ENCODE peak calls at places on chromosomes 1 and 21, in eight cellular contexts. One of them, this sample, is unnamed.

GRCh38 chr1:167750641-167751040 is 28.9 kb downstream of the MPZL1 start:
- DNase-seq in brain microvascular endothelial cell: no peak
- DNase-seq in astrocyte: no peak
- DNase-seq in colonic mucosa: no peak
- DNase-seq in thoracic aorta: no peak
- DNase-seq in A549: no peak
- DNase-seq in HL-60: no peak
- DNase-seq in lower lobe of right lung: no peak
- DNase-seq in this sample: no peak

GRCh38 chr1:28822779-28823178 is 10.8 kb downstream of the OPRD1 start:
- DNase-seq in astrocyte: no peak
- DNase-seq in colonic mucosa: no peak
- DNase-seq in HL-60: no peak
- DNase-seq in thoracic aorta: no peak
- DNase-seq in A549: no peak
- DNase-seq in brain microvascular endothelial cell: no peak
- DNase-seq in lower lobe of right lung: no peak
- DNase-seq in this sample: no peak

GRCh38 chr1:2072109-2072806 is 22.0 kb downstream of the PRKCZ start:
- DNase-seq in HL-60: no peak
- DNase-seq in A549: no peak
- DNase-seq in astrocyte: no peak
- DNase-seq in brain microvascular endothelial cell: no peak
- DNase-seq in colonic mucosa: peak; percentile 81
- DNase-seq in thoracic aorta: no peak
- DNase-seq in lower lobe of right lung: no peak
- DNase-seq in this sample: no peak

GRCh38 chr1:208510192-208510952 is 266.2 kb upstream of the PLXNA2 start:
- DNase-seq in thoracic aorta: no peak
- DNase-seq in colonic mucosa: no peak
- DNase-seq in HL-60: no peak
- DNase-seq in A549: no peak
- DNase-seq in astrocyte: peak; percentile 42
- DNase-seq in lower lobe of right lung: no peak
- DNase-seq in brain microvascular endothelial cell: peak; percentile 14
- DNase-seq in this sample: peak; percentile 63

GRCh38 chr1:153968000-153968363 is 280 bp downstream of the CREB3L4 start:
- DNase-seq in brain microvascular endothelial cell: no peak
- DNase-seq in A549: no peak
- DNase-seq in astrocyte: no peak
- DNase-seq in lower lobe of right lung: peak; percentile 79
- DNase-seq in HL-60: no peak
- DNase-seq in thoracic aorta: no peak
- DNase-seq in colonic mucosa: peak; percentile 86
- DNase-seq in this sample: no peak

GRCh38 chr1:203216274-203217138 is 13.0 kb downstream of the CHIT1 start:
- DNase-seq in colonic mucosa: peak; percentile 68
- DNase-seq in astrocyte: peak; percentile 20
- DNase-seq in thoracic aorta: no peak
- DNase-seq in brain microvascular endothelial cell: peak; percentile 45
- DNase-seq in lower lobe of right lung: no peak
- DNase-seq in A549: peak; percentile 60
- DNase-seq in HL-60: peak; percentile 72
- DNase-seq in this sample: peak; percentile 77

GRCh38 chr1:184051485-184052193 is at the start of gene TSEN15:
- DNase-seq in thoracic aorta: no peak
- DNase-seq in brain microvascular endothelial cell: peak; percentile 63
- DNase-seq in A549: peak; percentile 73
- DNase-seq in lower lobe of right lung: peak; percentile 88
- DNase-seq in HL-60: peak; percentile 86
- DNase-seq in astrocyte: peak; percentile 68
- DNase-seq in colonic mucosa: peak; percentile 80
- DNase-seq in this sample: peak; percentile 81

GRCh38 chr1:18440385-18441226 is 40.1 kb upstream of the KLHDC7A start:
- DNase-seq in brain microvascular endothelial cell: no peak
- DNase-seq in thoracic aorta: no peak
- DNase-seq in A549: no peak
- DNase-seq in astrocyte: no peak
- DNase-seq in HL-60: no peak
- DNase-seq in lower lobe of right lung: no peak
- DNase-seq in colonic mucosa: peak; percentile 19
- DNase-seq in this sample: peak; percentile 3

GRCh38 chr1:43853161-43853921 is 80.3 kb upstream of the ARTN start:
- DNase-seq in astrocyte: peak; percentile 85
- DNase-seq in A549: no peak
- DNase-seq in lower lobe of right lung: peak; percentile 83
- DNase-seq in thoracic aorta: no peak
- DNase-seq in HL-60: peak; percentile 97
- DNase-seq in colonic mucosa: peak; percentile 86
- DNase-seq in brain microvascular endothelial cell: no peak
- DNase-seq in this sample: no peak

GRCh38 chr1:167620002-167620401 is 10.0 kb upstream of the RCSD1 start:
- DNase-seq in HL-60: no peak
- DNase-seq in brain microvascular endothelial cell: no peak
- DNase-seq in A549: no peak
- DNase-seq in lower lobe of right lung: no peak
- DNase-seq in thoracic aorta: no peak
- DNase-seq in colonic mucosa: no peak
- DNase-seq in astrocyte: no peak
- DNase-seq in this sample: no peak

GRCh38 chr1:235004840-235005391 is 123.7 kb downstream of the TOMM20 start:
- DNase-seq in lower lobe of right lung: no peak
- DNase-seq in A549: no peak
- DNase-seq in brain microvascular endothelial cell: no peak
- DNase-seq in thoracic aorta: no peak
- DNase-seq in colonic mucosa: no peak
- DNase-seq in HL-60: no peak
- DNase-seq in astrocyte: no peak
- DNase-seq in this sample: no peak

GRCh38 chr1:214840366-214840765 is 237.4 kb downstream of the CENPF start:
- DNase-seq in A549: no peak
- DNase-seq in astrocyte: peak; percentile 80
- DNase-seq in thoracic aorta: no peak
- DNase-seq in colonic mucosa: no peak
- DNase-seq in HL-60: no peak
- DNase-seq in brain microvascular endothelial cell: no peak
- DNase-seq in lower lobe of right lung: no peak
- DNase-seq in this sample: no peak

GRCh38 chr1:219757890-219758289 is 145.0 kb upstream of the ZC3H11B start:
- DNase-seq in brain microvascular endothelial cell: peak; percentile 28
- DNase-seq in lower lobe of right lung: no peak
- DNase-seq in colonic mucosa: no peak
- DNase-seq in thoracic aorta: no peak
- DNase-seq in astrocyte: peak; percentile 12
- DNase-seq in A549: no peak
- DNase-seq in HL-60: no peak
- DNase-seq in this sample: peak; percentile 23

GRCh38 chr1:203130358-203130992 is 2.9 kb downstream of the ADORA1 start:
- DNase-seq in astrocyte: no peak
- DNase-seq in colonic mucosa: no peak
- DNase-seq in brain microvascular endothelial cell: no peak
- DNase-seq in HL-60: no peak
- DNase-seq in lower lobe of right lung: no peak
- DNase-seq in thoracic aorta: no peak
- DNase-seq in A549: no peak
- DNase-seq in this sample: no peak

GRCh38 chr21:29182674-29183073 is 52.2 kb downstream of the MAP3K7CL start:
- DNase-seq in brain microvascular endothelial cell: peak; percentile 64
- DNase-seq in lower lobe of right lung: no peak
- DNase-seq in astrocyte: no peak
- DNase-seq in thoracic aorta: no peak
- DNase-seq in HL-60: no peak
- DNase-seq in colonic mucosa: no peak
- DNase-seq in A549: no peak
- DNase-seq in this sample: no peak

GRCh38 chr1:246837418-246838117 is 94.2 kb downstream of the AHCTF1 start:
- DNase-seq in A549: no peak
- DNase-seq in lower lobe of right lung: no peak
- DNase-seq in thoracic aorta: no peak
- DNase-seq in colonic mucosa: no peak
- DNase-seq in brain microvascular endothelial cell: peak; percentile 8
- DNase-seq in astrocyte: no peak
- DNase-seq in HL-60: no peak
- DNase-seq in this sample: peak; percentile 20

GRCh38 chr1:78086697-78087096 is 40.9 kb downstream of the GIPC2 start:
- DNase-seq in A549: no peak
- DNase-seq in HL-60: no peak
- DNase-seq in lower lobe of right lung: no peak
- DNase-seq in colonic mucosa: no peak
- DNase-seq in astrocyte: no peak
- DNase-seq in thoracic aorta: no peak
- DNase-seq in brain microvascular endothelial cell: no peak
- DNase-seq in this sample: no peak

DNA sequence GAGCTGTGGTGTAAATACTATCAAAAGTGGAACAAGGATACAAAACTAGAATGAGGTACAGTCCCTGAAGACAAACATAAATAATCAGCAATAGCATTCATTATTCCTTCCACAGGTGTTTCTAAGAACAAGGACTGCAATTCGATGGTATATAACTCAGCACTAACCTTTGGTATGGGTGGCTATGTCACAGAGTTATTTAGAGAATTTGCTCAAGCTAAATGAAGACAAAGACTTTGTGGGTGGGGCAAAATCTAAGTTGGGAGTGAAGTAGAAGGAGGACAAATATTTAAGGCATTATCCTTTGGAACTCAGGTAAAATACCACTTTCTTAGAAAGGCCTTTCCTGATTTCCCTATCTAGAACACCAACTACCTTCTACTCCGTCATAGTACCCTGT is 51.5 kb upstream of the CNN3 start:
- DNase-seq in colonic mucosa: no peak
- DNase-seq in brain microvascular endothelial cell: no peak
- DNase-seq in A549: no peak
- DNase-seq in astrocyte: no peak
- DNase-seq in lower lobe of right lung: no peak
- DNase-seq in thoracic aorta: no peak
- DNase-seq in HL-60: no peak
- DNase-seq in this sample: no peak
- H3K27ac ChIP-seq in colonic mucosa: no peak overlapping the region
- H3K27ac ChIP-seq in brain microvascular endothelial cell: no peak overlapping the region
- H3K27ac ChIP-seq in A549: no peak overlapping the region
- H3K27ac ChIP-seq in astrocyte: no peak overlapping the region
- H3K27ac ChIP-seq in lower lobe of right lung: no peak overlapping the region
- H3K27ac ChIP-seq in thoracic aorta: no peak overlapping the region
- H3K27ac ChIP-seq in HL-60: no peak overlapping the region
- H3K27ac ChIP-seq in this sample: no peak overlapping the region

GRCh38 chr1:8780405-8780804 is 37.0 kb downstream of the RERE start:
- DNase-seq in thoracic aorta: no peak
- DNase-seq in lower lobe of right lung: no peak
- DNase-seq in astrocyte: no peak
- DNase-seq in HL-60: no peak
- DNase-seq in colonic mucosa: no peak
- DNase-seq in A549: no peak
- DNase-seq in brain microvascular endothelial cell: no peak
- DNase-seq in this sample: no peak

GRCh38 chr1:8777867-8778266 is 39.6 kb downstream of the RERE start:
- DNase-seq in thoracic aorta: no peak
- DNase-seq in lower lobe of right lung: no peak
- DNase-seq in colonic mucosa: no peak
- DNase-seq in brain microvascular endothelial cell: no peak
- DNase-seq in astrocyte: no peak
- DNase-seq in A549: no peak
- DNase-seq in HL-60: no peak
- DNase-seq in this sample: no peak

DNA sequence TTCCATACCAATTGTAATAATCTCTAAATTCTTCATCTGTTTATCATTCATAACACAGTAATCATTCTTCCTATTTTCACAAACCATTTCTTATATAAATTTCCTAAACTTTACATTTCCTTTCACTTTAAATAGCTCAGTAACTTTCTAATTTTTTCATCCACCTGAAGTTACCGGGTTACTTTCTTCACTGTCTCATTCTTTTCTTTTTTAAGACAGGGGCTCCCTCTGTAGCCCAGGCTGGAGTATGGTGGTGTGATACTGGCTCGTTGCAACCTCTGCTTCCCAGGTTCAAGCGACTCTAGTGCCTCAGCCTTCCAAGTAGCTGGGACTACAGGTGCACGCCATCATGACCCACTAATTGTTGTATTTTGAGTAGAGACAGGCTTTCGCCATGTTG is 41.3 kb downstream of the RERE start:
- DNase-seq in colonic mucosa: no peak
- DNase-seq in astrocyte: no peak
- DNase-seq in A549: no peak
- DNase-seq in lower lobe of right lung: no peak
- DNase-seq in brain microvascular endothelial cell: no peak
- DNase-seq in thoracic aorta: no peak
- DNase-seq in HL-60: no peak
- DNase-seq in this sample: no peak
- TF ChIP-seq CTCF in colonic mucosa: no peak
- TF ChIP-seq CTCF in astrocyte: no peak
- TF ChIP-seq CTCF in A549: no peak
- TF ChIP-seq CTCF in lower lobe of right lung: no peak
- TF ChIP-seq CTCF in brain microvascular endothelial cell: no peak
- TF ChIP-seq CTCF in thoracic aorta: no peak
- TF ChIP-seq CTCF in HL-60: no peak
- TF ChIP-seq CTCF in this sample: no peak

DNA sequence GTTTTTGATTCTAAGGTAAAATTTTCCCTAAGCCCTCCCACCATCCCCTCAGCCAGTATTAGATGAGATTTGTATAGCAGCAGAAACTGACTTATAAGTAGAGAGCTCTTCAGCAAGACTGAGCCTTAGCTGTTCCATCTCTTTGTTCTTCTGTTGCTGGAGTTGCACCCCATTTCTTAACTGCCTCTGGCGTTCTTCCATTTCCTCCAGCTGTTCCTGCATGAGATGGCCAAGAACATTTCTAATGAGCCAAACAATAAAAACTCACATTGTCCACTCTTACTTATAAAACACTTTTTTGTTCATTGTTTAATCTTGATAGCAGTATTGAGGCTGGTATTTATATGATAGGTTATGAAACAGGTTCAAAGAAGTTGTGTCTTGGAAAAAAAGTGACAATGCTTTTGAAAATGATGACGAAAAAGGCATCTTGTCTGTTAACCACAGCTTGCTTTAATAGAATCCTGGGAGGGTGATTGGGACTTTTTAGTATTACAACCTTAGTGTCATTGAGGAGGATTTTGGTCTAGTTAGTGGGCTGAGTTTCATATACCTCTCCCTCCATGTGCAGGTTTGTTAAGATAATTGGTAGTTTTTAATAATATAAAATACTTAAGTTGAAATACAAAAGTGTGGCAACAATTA is 18.3 kb downstream of the SYNC start:
- DNase-seq in thoracic aorta: no peak
- DNase-seq in A549: no peak
- DNase-seq in colonic mucosa: peak; percentile 50
- DNase-seq in lower lobe of right lung: no peak
- DNase-seq in brain microvascular endothelial cell: no peak
- DNase-seq in astrocyte: peak; percentile 27
- DNase-seq in HL-60: no peak
- DNase-seq in this sample: no peak
- H3K27ac ChIP-seq in thoracic aorta: peak overlapping the region; percentile 22
- H3K27ac ChIP-seq in A549: no peak overlapping the region
- H3K27ac ChIP-seq in colonic mucosa: no peak overlapping the region
- H3K27ac ChIP-seq in lower lobe of right lung: peak overlapping the region; percentile 51
- H3K27ac ChIP-seq in brain microvascular endothelial cell: no peak overlapping the region
- H3K27ac ChIP-seq in astrocyte: no peak overlapping the region
- H3K27ac ChIP-seq in HL-60: no peak overlapping the region
- H3K27ac ChIP-seq in this sample: no peak overlapping the region

DNA sequence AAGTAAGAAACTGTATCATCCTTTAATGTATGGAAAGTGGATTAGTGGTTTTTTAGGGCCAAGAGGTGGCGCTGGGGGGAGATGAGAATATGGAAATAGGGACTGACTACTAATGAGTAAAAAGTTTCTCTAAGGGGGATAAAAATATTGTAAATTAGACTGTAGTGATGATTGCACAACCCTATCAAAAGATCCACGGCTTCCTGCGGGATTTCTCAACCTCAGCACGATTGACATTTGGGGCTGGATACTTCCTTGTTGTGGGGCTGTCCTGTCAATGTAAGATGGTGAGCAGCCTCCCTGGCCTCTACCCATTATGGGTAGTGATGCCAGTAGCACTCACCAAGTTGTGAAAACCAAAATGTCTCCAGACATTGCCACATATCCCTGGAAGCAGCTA is 36.0 kb upstream of the PRDM2 start:
- DNase-seq in HL-60: peak; percentile 30
- DNase-seq in A549: no peak
- DNase-seq in lower lobe of right lung: no peak
- DNase-seq in brain microvascular endothelial cell: no peak
- DNase-seq in colonic mucosa: no peak
- DNase-seq in astrocyte: no peak
- DNase-seq in thoracic aorta: no peak
- DNase-seq in this sample: no peak
- TF ChIP-seq CTCF in HL-60: no peak
- TF ChIP-seq CTCF in A549: no peak
- TF ChIP-seq CTCF in lower lobe of right lung: no peak
- TF ChIP-seq CTCF in brain microvascular endothelial cell: no peak
- TF ChIP-seq CTCF in colonic mucosa: no peak
- TF ChIP-seq CTCF in astrocyte: no peak
- TF ChIP-seq CTCF in thoracic aorta: no peak
- TF ChIP-seq CTCF in this sample: no peak